ENCODE peak calls at places on chromosomes 3 and 15, in five cellular contexts. B, K, M, W and V are unnamed samples.

GRCh38 chr3:58323795-58324674 is 8.7 kb upstream of the PXK start:
- DNase-seq in M (no peak), B (no peak), W (no peak), K (no peak), V (no peak)

GRCh38 chr15:57198654-57199241 is 177.6 kb upstream of the CGNL1 start:
- DNase-seq in W (no peak), M (no peak), B (no peak), K (no peak), V (no peak)

GRCh38 chr3:180854887-180855286 is 57.6 kb upstream of the FXR1 start:
- DNase-seq in K (no peak), B (no peak), W (no peak), M (no peak), V (no peak)

GRCh38 chr3:121781611-121782010 is 32.1 kb upstream of the GOLGB1 start:
- DNase-seq in B (no peak), K (no peak), W (no peak), M (no peak), V (no peak)

GRCh38 chr15:51172190-51172589 is 77.5 kb upstream of the TNFAIP8L3 start:
- DNase-seq in K (no peak), B (no peak), W (no peak), M (no peak), V (no peak)

GRCh38 chr3:24598691-24599090 is 104.0 kb upstream of the THRB start:
- DNase-seq in W (no peak), M (no peak), K (no peak), B (no peak), V (no peak)

GRCh38 chr3:14869877-14870563 is 51.3 kb downstream of the FGD5 start:
- DNase-seq in W (no peak), B (no peak), K (no peak), M (no peak), V (no peak)

GRCh38 chr3:187999821-188000220 is 154.1 kb upstream of the LPP start:
- DNase-seq in K (no peak), M (no peak), B (no peak), W (no peak), V (no peak)

GRCh38 chr3:129732200-129732876 is 125.9 kb upstream of the PLXND1 start:
- DNase-seq in B (no peak), M (no peak), K (no peak), W (no peak), V (no peak)

GRCh38 chr3:14565791-14566588 is 25.8 kb upstream of the GRIP2 start:
- DNase-seq in B (no peak), K (no peak), W (no peak), M (peak), V (no peak)

GRCh38 chr15:42018306-42019224 is 2.3 kb downstream of the PLA2G4E start:
- DNase-seq in K (peak), M (no peak), B (no peak), W (no peak), V (no peak)

GRCh38 chr3:28268989-28269388 is 27.6 kb downstream of the CMC1 start:
- DNase-seq in M (peak), W (no peak), B (no peak), K (no peak), V (no peak)
- TF ChIP-seq CTCF in M (peak), W (no peak), B (peak), K (no peak), V (peak)

GRCh38 chr3:4889896-4890295 is 89.3 kb upstream of the BHLHE40 start:
- DNase-seq in K (no peak), B (no peak), W (no peak), M (no peak), V (no peak)

GRCh38 chr3:4885322-4885721 is 93.9 kb upstream of the BHLHE40 start:
- DNase-seq in M (no peak), W (no peak), K (no peak), B (no peak), V (no peak)

GRCh38 chr3:4887177-4887576 is 92.1 kb upstream of the BHLHE40 start:
- DNase-seq in W (no peak), M (no peak), B (no peak), K (no peak), V (no peak)

GRCh38 chr3:4886448-4886847 is 92.8 kb upstream of the BHLHE40 start:
- DNase-seq in W (no peak), B (no peak), K (no peak), M (no peak), V (no peak)

DNA sequence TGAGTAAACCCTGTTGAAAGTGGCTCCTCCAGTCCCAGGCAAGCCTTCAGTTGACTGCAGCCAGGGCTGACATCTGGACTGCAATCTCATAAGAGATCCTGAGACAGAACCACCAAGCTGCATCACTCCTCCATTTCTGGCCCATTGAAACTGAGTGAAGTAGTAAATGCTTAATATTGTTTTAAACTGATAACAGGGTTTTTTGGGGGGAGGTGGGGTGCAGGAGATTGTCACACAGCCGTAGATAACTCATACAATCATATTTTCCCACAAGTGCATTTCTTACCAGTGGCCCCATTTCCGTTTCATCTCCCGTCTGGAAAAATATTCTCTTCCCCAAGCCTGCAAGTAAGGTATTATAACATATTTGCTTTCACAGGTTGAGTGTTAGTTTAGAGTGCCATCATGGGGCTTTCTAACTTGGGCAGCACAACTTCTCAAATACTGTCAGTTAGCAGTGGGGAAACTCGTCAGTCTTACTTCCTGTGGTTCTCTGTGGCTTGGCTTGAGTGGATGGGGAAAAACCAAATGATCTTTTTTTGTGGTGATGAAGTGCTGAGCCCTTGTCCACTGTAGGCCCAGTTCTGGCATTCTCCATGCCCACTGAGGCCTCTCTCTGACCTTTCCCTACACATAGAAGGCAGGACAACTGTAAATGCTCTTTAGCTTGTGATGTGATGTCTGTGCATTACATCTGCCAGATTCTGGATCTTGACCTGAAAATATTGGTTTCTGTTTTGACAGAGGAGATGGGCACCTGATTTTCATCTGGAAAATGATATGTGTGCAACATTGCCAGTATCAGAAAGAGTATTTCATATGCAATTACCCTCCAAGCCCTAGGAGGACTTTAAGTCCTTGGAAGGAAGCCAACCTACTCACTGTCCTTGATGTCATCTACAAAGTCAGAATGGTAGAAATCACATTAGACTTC is 90.1 kb upstream of the BHLHE40 start:
- DNase-seq in K (no peak), W (no peak), B (no peak), M (peak), V (no peak)
- TF ChIP-seq CTCF in K (no peak), W (no peak), B (no peak), M (no peak), V (no peak)

GRCh38 chr3:160205606-160206005 is 19.6 kb upstream of the C3orf80 start:
- DNase-seq in B (no peak), K (no peak), W (no peak), M (no peak), V (no peak)

GRCh38 chr3:160213181-160213580 is 12.0 kb upstream of the C3orf80 start:
- DNase-seq in B (no peak), M (no peak), W (no peak), K (no peak), V (no peak)

DNA sequence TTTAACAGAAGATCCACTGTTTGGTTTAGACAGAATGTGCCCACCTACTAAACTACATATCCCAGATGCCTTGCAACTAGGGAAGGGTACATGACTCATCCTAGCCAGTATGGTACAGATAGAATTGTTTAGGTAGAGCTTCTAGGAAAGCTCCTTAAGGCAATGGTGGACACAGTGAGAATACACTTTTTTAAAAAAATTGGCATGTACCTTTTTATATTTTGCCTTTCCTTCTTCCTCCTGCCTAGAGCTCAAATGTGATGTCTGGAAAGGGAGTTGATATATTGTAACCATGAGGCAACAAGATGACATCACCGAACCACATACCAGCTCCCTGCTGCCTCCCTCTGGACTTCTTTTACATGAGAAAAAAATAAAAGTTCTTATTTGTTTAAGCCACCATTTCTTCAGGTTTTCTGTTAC is 14.4 kb upstream of the C3orf80 start:
- DNase-seq in M (peak), W (no peak), B (no peak), K (no peak), V (no peak)
- TF ChIP-seq CTCF in M (peak), W (no peak), B (peak), K (no peak), V (no peak)

GRCh38 chr3:171696805-171697204 is 113.5 kb downstream of the PLD1 start:
- DNase-seq in K (no peak), B (no peak), M (no peak), W (no peak), V (no peak)

GRCh38 chr3:171703144-171703543 is 107.1 kb downstream of the PLD1 start:
- DNase-seq in M (no peak), B (no peak), K (no peak), W (no peak), V (no peak)

GRCh38 chr3:171699611-171700010 is 110.7 kb downstream of the PLD1 start:
- DNase-seq in B (no peak), W (no peak), M (no peak), K (no peak), V (no peak)

GRCh38 chr3:171700653-171701052 is 109.6 kb downstream of the PLD1 start:
- DNase-seq in B (no peak), W (no peak), M (peak), K (no peak), V (no peak)

GRCh38 chr3:171700157-171700556 is 110.1 kb downstream of the PLD1 start:
- DNase-seq in M (no peak), W (no peak), B (no peak), K (no peak), V (no peak)
- TF ChIP-seq CTCF in M (no peak), W (no peak), B (no peak), K (no peak), V (no peak)

GRCh38 chr15:77419050-77419835 is 661 bp downstream of the PEAK1 start:
- DNase-seq in K (peak), B (peak), W (peak), M (peak), V (peak)
- TF ChIP-seq CTCF in K (no peak), B (peak), W (no peak), M (peak), V (no peak)

DNA sequence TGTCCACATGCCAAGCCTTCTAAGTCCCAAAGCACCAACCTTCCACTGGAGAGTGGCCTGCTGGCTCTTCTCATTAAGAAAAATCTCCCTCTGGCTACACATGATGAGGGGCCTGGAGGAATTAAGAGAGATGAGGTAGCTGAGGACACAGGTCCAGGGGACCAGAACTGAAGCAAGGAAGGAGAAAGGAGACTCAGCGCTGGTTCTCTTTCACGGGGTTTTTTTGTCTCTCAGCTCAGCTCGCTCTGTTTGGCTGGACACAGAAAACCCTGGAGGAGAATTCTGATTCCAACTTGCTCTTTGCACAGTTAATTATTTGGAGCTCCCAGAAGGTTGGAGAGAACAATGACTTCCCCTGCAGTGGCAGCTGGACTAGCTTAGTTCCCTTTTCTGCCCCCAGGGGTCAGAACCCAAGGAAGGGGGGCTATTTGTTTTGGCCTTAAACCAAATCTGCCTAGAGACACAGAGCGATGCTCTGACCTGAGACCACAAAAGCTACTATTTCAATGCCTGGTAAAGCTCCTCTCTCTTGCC is 507.6 kb downstream of the FHIT start:
- DNase-seq in B (no peak), M (peak), K (no peak), W (no peak), V (peak)
- TF ChIP-seq CTCF in B (peak), M (peak), K (no peak), W (no peak), V (peak)

GRCh38 chr3:159672728-159673471 is 315.7 kb upstream of the IL12A start:
- DNase-seq in B (no peak), M (no peak), W (no peak), K (no peak), V (no peak)
- TF ChIP-seq CTCF in B (peak), M (no peak), W (no peak), K (no peak), V (peak)

GRCh38 chr15:99961011-99961441 is 227.8 kb upstream of the LYSMD4 start:
- DNase-seq in B (no peak), K (no peak), M (peak), W (no peak), V (peak)
- TF ChIP-seq CTCF in B (peak), K (no peak), M (peak), W (no peak), V (peak)

GRCh38 chr3:31695280-31696008 is 162.7 kb downstream of the STT3B start:
- DNase-seq in M (peak), W (no peak), B (no peak), K (no peak), V (peak)
- TF ChIP-seq CTCF in M (peak), W (peak), B (peak), K (no peak), V (no peak)